ENCODE peak calls at places on chromosome X, in six cellular contexts. P is T-cell; W is EH; U is activated CD8-positive, alpha-beta memory T cell treated with anti-CD3 and anti-CD28 coated beads for 1 hour; V is activated CD4-positive, alpha-beta T cell treated with anti-CD3 and anti-CD28 coated beads, Interleukin-2, amount 10 ng/mL, durations not matched to agents 7 days and 5 days; E is M059J. K is an unnamed sample.

GRCh38 chrX:8288590-8288989 is 117.5 kb upstream of the VCX2 start:
- DNase-seq in E (no peak), V (no peak), W (no peak), P (no peak), U (no peak), K (peak; percentile 56)

GRCh38 chrX:150362599-150363481 is at the start of gene MAMLD1:
- DNase-seq in E (peak; percentile 90), U (no peak), V (peak; percentile 65), W (peak; percentile 86), P (peak; percentile 51), K (peak; percentile 84)

GRCh38 chrX:9498236-9498635 is 33.4 kb downstream of the TBL1X start:
- DNase-seq in V (no peak), P (no peak), U (no peak), E (no peak), W (peak; percentile 8), K (no peak)

GRCh38 chrX:136183175-136183574 is 35.8 kb downstream of the FHL1 start:
- DNase-seq in P (no peak), V (no peak), W (no peak), E (no peak), U (no peak), K (no peak)

GRCh38 chrX:135973548-135974278 is at the start of gene MMGT1:
- DNase-seq in E (peak; percentile 89), V (peak; percentile 83), P (peak; percentile 81), U (peak; percentile 54), W (peak; percentile 86), K (peak; percentile 76)

GRCh38 chrX:132023896-132024386 is 839 bp downstream of the STK26 start:
- DNase-seq in E (peak; percentile 71), V (peak; percentile 54), W (no peak), P (peak; percentile 47), U (no peak), K (peak; percentile 41)

GRCh38 chrX:2487366-2487765 is 13.4 kb downstream of the DHRSX start:
- DNase-seq in P (no peak), V (no peak), E (no peak), U (no peak), W (peak; percentile 25), K (no peak)

GRCh38 chrX:28651186-28651585 is 63.9 kb downstream of the IL1RAPL1 start:
- DNase-seq in P (no peak), V (no peak), W (no peak), U (no peak), E (no peak), K (no peak)

GRCh38 chrX:132710756-132711155 is 221.9 kb upstream of the MBNL3 start:
- DNase-seq in U (no peak), V (no peak), E (no peak), P (no peak), W (no peak), K (peak; percentile 39)

GRCh38 chrX:43655151-43655676 is 885 bp upstream of the MAOA start:
- DNase-seq in E (peak; percentile 70), W (peak; percentile 25), V (peak; percentile 27), P (peak; percentile 29), U (no peak), K (peak; percentile 13)

GRCh38 chrX:23799469-23800065 is 16.6 kb downstream of the SAT1 start:
- DNase-seq in P (no peak), W (peak; percentile 32), V (no peak), U (no peak), E (no peak), K (no peak)

K was measured in HT1080.